ENCODE peak calls at places on chromosomes 2 and 18, in five cellular contexts. One of them, this sample, is unnamed.

GRCh38 chr2:239157766-239158165 is 243.1 kb downstream of the HDAC4 start:
- DNase-seq in activated CD4-positive, alpha-beta T cell treated with anti-CD3 and anti-CD28 coated beads for 36 hours: no peak
- DNase-seq in SK-N-SH: no peak
- DNase-seq in GM20000: no peak
- DNase-seq in IMR-90: peak
- DNase-seq in this sample: no peak

GRCh38 chr18:46609048-46609447 is 48.0 kb downstream of the LOXHD1 start:
- DNase-seq in activated CD4-positive, alpha-beta T cell treated with anti-CD3 and anti-CD28 coated beads for 36 hours: no peak
- DNase-seq in SK-N-SH: no peak
- DNase-seq in IMR-90: no peak
- DNase-seq in GM20000: no peak
- DNase-seq in this sample: no peak

GRCh38 chr2:69139778-69140177 is 126.8 kb downstream of the ANTXR1 start:
- DNase-seq in IMR-90: no peak
- DNase-seq in SK-N-SH: no peak
- DNase-seq in GM20000: no peak
- DNase-seq in activated CD4-positive, alpha-beta T cell treated with anti-CD3 and anti-CD28 coated beads for 36 hours: no peak
- DNase-seq in this sample: no peak

GRCh38 chr2:25310965-25311865 is 30.5 kb downstream of the DNMT3A start:
- DNase-seq in GM20000: no peak
- DNase-seq in activated CD4-positive, alpha-beta T cell treated with anti-CD3 and anti-CD28 coated beads for 36 hours: no peak
- DNase-seq in IMR-90: no peak
- DNase-seq in SK-N-SH: peak
- DNase-seq in this sample: no peak

GRCh38 chr2:204625135-204625534 is 79.9 kb downstream of the PARD3B start:
- DNase-seq in GM20000: no peak
- DNase-seq in activated CD4-positive, alpha-beta T cell treated with anti-CD3 and anti-CD28 coated beads for 36 hours: no peak
- DNase-seq in SK-N-SH: peak
- DNase-seq in IMR-90: no peak
- DNase-seq in this sample: peak

GRCh38 chr2:98026292-98026691 is 30.5 kb upstream of the TMEM131 start:
- DNase-seq in IMR-90: no peak
- DNase-seq in SK-N-SH: no peak
- DNase-seq in activated CD4-positive, alpha-beta T cell treated with anti-CD3 and anti-CD28 coated beads for 36 hours: no peak
- DNase-seq in GM20000: no peak
- DNase-seq in this sample: no peak

GRCh38 chr18:42087876-42088275 is 132.8 kb downstream of the PIK3C3 start:
- DNase-seq in SK-N-SH: no peak
- DNase-seq in IMR-90: no peak
- DNase-seq in GM20000: no peak
- DNase-seq in activated CD4-positive, alpha-beta T cell treated with anti-CD3 and anti-CD28 coated beads for 36 hours: no peak
- DNase-seq in this sample: no peak

GRCh38 chr2:206556357-206556949 is 85.8 kb upstream of the FAM237A start:
- DNase-seq in activated CD4-positive, alpha-beta T cell treated with anti-CD3 and anti-CD28 coated beads for 36 hours: no peak
- DNase-seq in GM20000: peak
- DNase-seq in IMR-90: peak
- DNase-seq in SK-N-SH: peak
- DNase-seq in this sample: peak

GRCh38 chr2:121234144-121234543 is 50.9 kb downstream of the TFCP2L1 start:
- DNase-seq in SK-N-SH: no peak
- DNase-seq in activated CD4-positive, alpha-beta T cell treated with anti-CD3 and anti-CD28 coated beads for 36 hours: no peak
- DNase-seq in IMR-90: no peak
- DNase-seq in GM20000: no peak
- DNase-seq in this sample: no peak

GRCh38 chr2:95525294-95526035 is 40.9 kb upstream of the TRIM43B start:
- DNase-seq in IMR-90: no peak
- DNase-seq in SK-N-SH: peak
- DNase-seq in GM20000: peak
- DNase-seq in activated CD4-positive, alpha-beta T cell treated with anti-CD3 and anti-CD28 coated beads for 36 hours: no peak
- DNase-seq in this sample: no peak

GRCh38 chr2:141468746-141469145 is 662.1 kb downstream of the LRP1B start:
- DNase-seq in GM20000: no peak
- DNase-seq in IMR-90: no peak
- DNase-seq in SK-N-SH: no peak
- DNase-seq in activated CD4-positive, alpha-beta T cell treated with anti-CD3 and anti-CD28 coated beads for 36 hours: no peak
- DNase-seq in this sample: no peak

GRCh38 chr2:236627193-236627592 is 57.6 kb downstream of the ACKR3 start:
- DNase-seq in GM20000: no peak
- DNase-seq in SK-N-SH: no peak
- DNase-seq in IMR-90: no peak
- DNase-seq in activated CD4-positive, alpha-beta T cell treated with anti-CD3 and anti-CD28 coated beads for 36 hours: no peak
- DNase-seq in this sample: no peak

GRCh38 chr2:18834341-18834740 is 245.0 kb upstream of the NT5C1B start:
- DNase-seq in activated CD4-positive, alpha-beta T cell treated with anti-CD3 and anti-CD28 coated beads for 36 hours: no peak
- DNase-seq in SK-N-SH: no peak
- DNase-seq in GM20000: no peak
- DNase-seq in IMR-90: peak
- DNase-seq in this sample: peak

GRCh38 chr2:48092846-48093498 is 186.7 kb upstream of the FBXO11 start:
- DNase-seq in IMR-90: peak
- DNase-seq in SK-N-SH: no peak
- DNase-seq in GM20000: no peak
- DNase-seq in activated CD4-positive, alpha-beta T cell treated with anti-CD3 and anti-CD28 coated beads for 36 hours: no peak
- DNase-seq in this sample: peak

GRCh38 chr18:74534150-74534969 is at the start of gene CNDP1:
- DNase-seq in activated CD4-positive, alpha-beta T cell treated with anti-CD3 and anti-CD28 coated beads for 36 hours: no peak
- DNase-seq in IMR-90: no peak
- DNase-seq in SK-N-SH: no peak
- DNase-seq in GM20000: no peak
- DNase-seq in this sample: no peak

GRCh38 chr2:111209045-111209514 is 88.4 kb downstream of the BCL2L11 start:
- DNase-seq in SK-N-SH: no peak
- DNase-seq in GM20000: peak
- DNase-seq in IMR-90: peak
- DNase-seq in activated CD4-positive, alpha-beta T cell treated with anti-CD3 and anti-CD28 coated beads for 36 hours: peak
- DNase-seq in this sample: peak

GRCh38 chr2:30084915-30085314 is 61.9 kb upstream of the YPEL5 start:
- DNase-seq in activated CD4-positive, alpha-beta T cell treated with anti-CD3 and anti-CD28 coated beads for 36 hours: no peak
- DNase-seq in IMR-90: no peak
- DNase-seq in SK-N-SH: no peak
- DNase-seq in GM20000: no peak
- DNase-seq in this sample: no peak

GRCh38 chr2:100139114-100139513 is 3.3 kb downstream of the AFF3 start:
- DNase-seq in IMR-90: no peak
- DNase-seq in activated CD4-positive, alpha-beta T cell treated with anti-CD3 and anti-CD28 coated beads for 36 hours: no peak
- DNase-seq in GM20000: no peak
- DNase-seq in SK-N-SH: peak
- DNase-seq in this sample: no peak

GRCh38 chr2:70766357-70767093 is 1.5 kb downstream of the ADD2 start:
- DNase-seq in GM20000: no peak
- DNase-seq in SK-N-SH: no peak
- DNase-seq in activated CD4-positive, alpha-beta T cell treated with anti-CD3 and anti-CD28 coated beads for 36 hours: no peak
- DNase-seq in IMR-90: no peak
- DNase-seq in this sample: no peak

GRCh38 chr18:11502368-11502767 is 107.0 kb upstream of the SLC35G4 start:
- DNase-seq in IMR-90: peak
- DNase-seq in SK-N-SH: no peak
- DNase-seq in GM20000: no peak
- DNase-seq in activated CD4-positive, alpha-beta T cell treated with anti-CD3 and anti-CD28 coated beads for 36 hours: no peak
- DNase-seq in this sample: no peak

GRCh38 chr2:218074031-218074430 is 5.0 kb downstream of the RUFY4 start:
- DNase-seq in activated CD4-positive, alpha-beta T cell treated with anti-CD3 and anti-CD28 coated beads for 36 hours: peak
- DNase-seq in SK-N-SH: no peak
- DNase-seq in GM20000: peak
- DNase-seq in IMR-90: peak
- DNase-seq in this sample: peak

GRCh38 chr2:80326214-80326613 is 21.7 kb upstream of the LRRTM1 start:
- DNase-seq in IMR-90: peak
- DNase-seq in activated CD4-positive, alpha-beta T cell treated with anti-CD3 and anti-CD28 coated beads for 36 hours: no peak
- DNase-seq in SK-N-SH: peak
- DNase-seq in GM20000: no peak
- DNase-seq in this sample: peak

GRCh38 chr18:12031836-12032235 is 50.5 kb downstream of the IMPA2 start:
- DNase-seq in SK-N-SH: no peak
- DNase-seq in activated CD4-positive, alpha-beta T cell treated with anti-CD3 and anti-CD28 coated beads for 36 hours: no peak
- DNase-seq in GM20000: no peak
- DNase-seq in IMR-90: peak
- DNase-seq in this sample: peak

GRCh38 chr2:7013761-7014160 is 96.5 kb downstream of the RNF144A start:
- DNase-seq in SK-N-SH: no peak
- DNase-seq in GM20000: no peak
- DNase-seq in IMR-90: no peak
- DNase-seq in activated CD4-positive, alpha-beta T cell treated with anti-CD3 and anti-CD28 coated beads for 36 hours: peak
- DNase-seq in this sample: no peak

GRCh38 chr2:118854507-118855300 is 7.3 kb upstream of the EN1 start:
- DNase-seq in IMR-90: no peak
- DNase-seq in activated CD4-positive, alpha-beta T cell treated with anti-CD3 and anti-CD28 coated beads for 36 hours: no peak
- DNase-seq in GM20000: peak
- DNase-seq in SK-N-SH: peak
- DNase-seq in this sample: no peak

GRCh38 chr2:84619784-84620371 is 103.6 kb downstream of the DNAH6 start:
- DNase-seq in SK-N-SH: no peak
- DNase-seq in GM20000: no peak
- DNase-seq in activated CD4-positive, alpha-beta T cell treated with anti-CD3 and anti-CD28 coated beads for 36 hours: no peak
- DNase-seq in IMR-90: no peak
- DNase-seq in this sample: no peak

GRCh38 chr2:172462393-172463381 is 35.3 kb downstream of the ITGA6 start:
- DNase-seq in activated CD4-positive, alpha-beta T cell treated with anti-CD3 and anti-CD28 coated beads for 36 hours: peak
- DNase-seq in SK-N-SH: no peak
- DNase-seq in IMR-90: no peak
- DNase-seq in GM20000: peak
- DNase-seq in this sample: no peak

GRCh38 chr18:41004320-41004719 is 950.7 kb upstream of the PIK3C3 start:
- DNase-seq in IMR-90: no peak
- DNase-seq in GM20000: no peak
- DNase-seq in SK-N-SH: no peak
- DNase-seq in activated CD4-positive, alpha-beta T cell treated with anti-CD3 and anti-CD28 coated beads for 36 hours: no peak
- DNase-seq in this sample: no peak

GRCh38 chr2:71064110-71064611 is 4.3 kb upstream of the NAGK start:
- DNase-seq in GM20000: peak
- DNase-seq in activated CD4-positive, alpha-beta T cell treated with anti-CD3 and anti-CD28 coated beads for 36 hours: no peak
- DNase-seq in IMR-90: no peak
- DNase-seq in SK-N-SH: no peak
- DNase-seq in this sample: no peak

GRCh38 chr2:149661844-149662243 is 74.3 kb upstream of the MMADHC start:
- DNase-seq in GM20000: no peak
- DNase-seq in activated CD4-positive, alpha-beta T cell treated with anti-CD3 and anti-CD28 coated beads for 36 hours: no peak
- DNase-seq in SK-N-SH: no peak
- DNase-seq in IMR-90: peak
- DNase-seq in this sample: peak

GRCh38 chr2:64609229-64609994 is 44.3 kb downstream of the SERTAD2 start:
- DNase-seq in SK-N-SH: peak
- DNase-seq in IMR-90: peak
- DNase-seq in activated CD4-positive, alpha-beta T cell treated with anti-CD3 and anti-CD28 coated beads for 36 hours: peak
- DNase-seq in GM20000: peak
- DNase-seq in this sample: peak

GRCh38 chr2:111694690-111695089 is 189.3 kb downstream of the ANAPC1 start:
- DNase-seq in SK-N-SH: no peak
- DNase-seq in activated CD4-positive, alpha-beta T cell treated with anti-CD3 and anti-CD28 coated beads for 36 hours: no peak
- DNase-seq in IMR-90: peak
- DNase-seq in GM20000: no peak
- DNase-seq in this sample: peak

GRCh38 chr18:21110667-21111350 is 804 bp downstream of the ROCK1 start:
- DNase-seq in GM20000: peak
- DNase-seq in IMR-90: peak
- DNase-seq in SK-N-SH: peak
- DNase-seq in activated CD4-positive, alpha-beta T cell treated with anti-CD3 and anti-CD28 coated beads for 36 hours: peak
- DNase-seq in this sample: peak

GRCh38 chr2:206443735-206444527 is 599 bp downstream of the ADAM23 start:
- DNase-seq in activated CD4-positive, alpha-beta T cell treated with anti-CD3 and anti-CD28 coated beads for 36 hours: peak
- DNase-seq in GM20000: peak
- DNase-seq in SK-N-SH: peak
- DNase-seq in IMR-90: peak
- DNase-seq in this sample: peak

GRCh38 chr2:109210431-109211200 is 81.6 kb downstream of the SH3RF3 start:
- DNase-seq in SK-N-SH: no peak
- DNase-seq in activated CD4-positive, alpha-beta T cell treated with anti-CD3 and anti-CD28 coated beads for 36 hours: no peak
- DNase-seq in IMR-90: peak
- DNase-seq in GM20000: no peak
- DNase-seq in this sample: peak

GRCh38 chr2:206368484-206368883 is 74.8 kb upstream of the ADAM23 start:
- DNase-seq in GM20000: no peak
- DNase-seq in SK-N-SH: no peak
- DNase-seq in IMR-90: no peak
- DNase-seq in activated CD4-positive, alpha-beta T cell treated with anti-CD3 and anti-CD28 coated beads for 36 hours: no peak
- DNase-seq in this sample: no peak

GRCh38 chr2:39593439-39594393 is 72.0 kb upstream of the TMEM178A start:
- DNase-seq in activated CD4-positive, alpha-beta T cell treated with anti-CD3 and anti-CD28 coated beads for 36 hours: no peak
- DNase-seq in GM20000: peak
- DNase-seq in SK-N-SH: no peak
- DNase-seq in IMR-90: peak
- DNase-seq in this sample: peak

GRCh38 chr2:109402180-109402579 is 211.6 kb downstream of the SEPTIN10 start:
- DNase-seq in GM20000: no peak
- DNase-seq in IMR-90: no peak
- DNase-seq in activated CD4-positive, alpha-beta T cell treated with anti-CD3 and anti-CD28 coated beads for 36 hours: no peak
- DNase-seq in SK-N-SH: no peak
- DNase-seq in this sample: no peak